ENCODE peak calls at places on chromosome 1, in five cellular contexts. T, W, H, Y and M are unnamed samples.

GRCh38 chr1:111205724-111206070 is 5.3 kb upstream of the DENND2D start:
- DNase-seq in T (no peak), W (no peak), H (no peak), Y (no peak), M (no peak)

GRCh38 chr1:51305371-51305823 is 25.0 kb downstream of the TTC39A start:
- DNase-seq in T (no peak), W (no peak), H (no peak), Y (peak; percentile 45), M (no peak)

GRCh38 chr1:117652421-117652820 is 46.6 kb downstream of the TENT5C start:
- DNase-seq in T (no peak), W (no peak), H (no peak), Y (no peak), M (no peak)

GRCh38 chr1:57443004-57443403 is 19.1 kb upstream of the DAB1 start:
- DNase-seq in T (no peak), W (no peak), H (no peak), Y (no peak), M (no peak)

GRCh38 chr1:20735581-20736111 is 3.1 kb upstream of the SH2D5 start:
- DNase-seq in T (no peak), W (no peak), H (peak; percentile 85), Y (no peak), M (no peak)

GRCh38 chr1:228457017-228457395 is 30.2 kb upstream of the RNF187 start:
- DNase-seq in T (no peak), W (no peak), H (no peak), Y (no peak), M (no peak)

GRCh38 chr1:2789986-2790581 is 11.4 kb downstream of the TTC34 start:
- DNase-seq in T (peak; percentile 35), W (no peak), H (no peak), Y (no peak), M (no peak)

GRCh38 chr1:156618853-156619581 is at the start of gene HAPLN2:
- DNase-seq in T (no peak), W (peak; percentile 68), H (no peak), Y (peak; percentile 39), M (no peak)

GRCh38 chr1:167491586-167492408 is 26.5 kb downstream of the CD247 start:
- DNase-seq in T (no peak), W (no peak), H (no peak), Y (no peak), M (no peak)

GRCh38 chr1:201554167-201554600 is 15.3 kb downstream of the NAV1 start:
- DNase-seq in T (no peak), W (no peak), H (no peak), Y (no peak), M (no peak)

GRCh38 chr1:183675381-183675780 is 22.3 kb upstream of the APOBEC4 start:
- DNase-seq in T (no peak), W (no peak), H (no peak), Y (no peak), M (no peak)

GRCh38 chr1:183673605-183674150 is 20.6 kb upstream of the APOBEC4 start:
- DNase-seq in T (no peak), W (no peak), H (no peak), Y (no peak), M (no peak)

GRCh38 chr1:183674339-183674738 is 21.2 kb upstream of the APOBEC4 start:
- DNase-seq in T (no peak), W (no peak), H (no peak), Y (no peak), M (no peak)

GRCh38 chr1:183675883-183676282 is 22.8 kb upstream of the APOBEC4 start:
- DNase-seq in T (no peak), W (no peak), H (no peak), Y (no peak), M (no peak)

GRCh38 chr1:183670169-183670568 is 17.1 kb upstream of the APOBEC4 start:
- DNase-seq in T (no peak), W (no peak), H (no peak), Y (no peak), M (no peak)
- TF ChIP-seq CTCF in T (no peak), W (peak; percentile 26), H (no peak), Y (no peak), M (no peak)

GRCh38 chr1:151908228-151908691 is 1.1 kb downstream of the THEM4 start:
- DNase-seq in T (no peak), W (no peak), H (no peak), Y (no peak), M (no peak)

GRCh38 chr1:151912973-151913372 is 3.7 kb upstream of the THEM4 start:
- DNase-seq in T (no peak), W (no peak), H (no peak), Y (no peak), M (no peak)

GRCh38 chr1:151905070-151905442 is 4.3 kb downstream of the THEM4 start:
- DNase-seq in T (no peak), W (no peak), H (no peak), Y (no peak), M (no peak)

GRCh38 chr1:151907363-151908139 is 1.8 kb downstream of the THEM4 start:
- DNase-seq in T (no peak), W (no peak), H (no peak), Y (no peak), M (no peak)

DNA sequence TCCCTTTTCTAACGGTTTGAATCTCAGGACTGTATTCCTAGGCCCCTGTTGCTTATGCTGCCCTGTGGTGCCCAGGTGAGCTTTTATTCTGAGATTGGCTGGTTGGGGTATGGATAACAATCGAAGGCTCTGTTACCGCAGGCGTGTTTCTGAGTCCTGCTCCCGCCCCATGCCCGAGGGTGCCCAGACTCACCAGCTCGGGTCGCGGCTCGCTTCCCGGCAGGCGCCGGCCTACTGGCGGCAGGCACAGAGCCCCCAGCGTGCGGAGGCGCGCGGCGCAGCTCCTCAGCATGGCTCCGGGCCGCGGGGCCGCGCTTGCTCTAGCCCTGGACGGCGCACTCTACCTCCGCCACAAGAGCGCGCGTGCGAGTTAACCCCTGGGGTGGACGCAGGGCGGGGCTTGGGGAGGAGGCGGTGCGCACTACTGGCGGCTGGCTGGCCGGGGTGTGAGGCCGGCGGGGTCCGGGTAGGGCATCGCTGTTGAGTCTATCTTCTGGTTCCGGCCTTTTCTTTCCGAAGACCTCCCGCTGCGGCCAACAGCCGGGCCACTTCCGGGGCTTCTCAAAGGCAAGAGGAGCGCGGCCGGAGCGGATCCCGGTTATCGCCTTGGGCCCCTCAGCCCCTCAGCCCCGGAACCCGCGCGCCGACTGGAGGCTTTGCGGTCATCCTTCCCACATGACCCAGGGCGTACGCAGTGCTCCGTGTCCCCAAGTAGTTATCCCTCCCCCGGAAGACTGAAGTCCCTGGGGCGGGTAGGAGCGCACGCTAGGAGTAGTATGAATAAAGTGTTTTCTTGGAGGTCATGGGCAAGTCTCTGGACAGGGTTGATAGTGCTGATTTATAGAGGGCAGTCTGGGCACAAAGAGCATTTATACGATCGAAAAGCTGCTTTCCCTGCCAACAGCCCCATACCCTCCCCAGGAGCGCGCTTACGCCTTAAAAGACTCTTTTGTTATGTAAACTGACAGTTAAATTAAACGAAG is at the start of gene THEM4:
- DNase-seq in T (peak; percentile 96), W (peak; percentile 100), H (peak; percentile 97), Y (peak; percentile 98), M (peak; percentile 99)
- TF ChIP-seq CTCF in T (no peak), W (no peak), H (peak; percentile 59), Y (peak; percentile 51), M (no peak)

GRCh38 chr1:23553896-23554480 is 5.3 kb downstream of the ID3 start:
- DNase-seq in T (no peak), W (no peak), H (no peak), Y (no peak), M (peak; percentile 91)

GRCh38 chr1:23553206-23553895 is 6.0 kb downstream of the ID3 start:
- DNase-seq in T (no peak), W (no peak), H (no peak), Y (no peak), M (no peak)

GRCh38 chr1:23555225-23555801 is 4.0 kb downstream of the ID3 start:
- DNase-seq in T (no peak), W (no peak), H (no peak), Y (peak; percentile 39), M (no peak)

GRCh38 chr1:23555949-23556640 is 3.2 kb downstream of the ID3 start:
- DNase-seq in T (no peak), W (no peak), H (peak; percentile 85), Y (peak; percentile 68), M (no peak)

DNA sequence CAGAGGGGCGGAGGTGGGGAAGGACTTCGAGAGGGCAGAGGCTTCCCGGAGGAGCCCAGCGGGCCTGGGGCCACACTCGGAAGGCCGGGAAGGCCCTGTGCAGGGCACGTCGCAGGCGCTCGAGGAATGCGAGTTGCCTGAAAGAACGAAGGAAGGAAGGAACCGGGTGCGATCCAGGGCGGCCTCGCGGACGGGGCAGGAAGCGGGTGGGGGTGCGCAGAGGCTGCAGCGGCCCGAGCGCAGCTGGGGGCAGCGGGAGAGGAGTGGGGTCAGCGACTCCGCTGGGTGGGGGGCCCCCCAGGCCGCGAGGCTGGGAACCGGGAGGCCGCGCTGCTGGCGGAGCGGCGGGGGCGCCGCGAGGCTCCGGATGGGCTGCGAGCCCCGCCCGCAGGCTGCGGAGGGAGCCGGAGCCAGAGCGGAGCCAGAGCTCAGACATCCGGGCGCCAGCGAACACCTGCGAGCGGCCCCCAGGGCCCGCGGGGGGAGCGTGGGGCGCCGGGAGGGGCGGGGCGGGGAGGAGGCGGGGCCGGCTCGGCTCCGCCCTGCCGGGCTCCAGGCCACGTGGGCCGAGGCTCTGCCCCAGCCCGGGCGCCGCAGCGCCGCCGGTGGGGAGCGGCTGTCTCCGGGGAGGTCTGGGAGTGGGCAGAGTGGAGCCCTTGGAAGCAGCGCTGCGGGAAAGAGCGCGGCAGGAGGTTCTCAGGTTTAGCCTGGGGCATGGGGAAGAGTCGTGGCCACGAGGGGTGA is 4.6 kb downstream of the ID3 start:
- DNase-seq in T (peak; percentile 81), W (peak; percentile 91), H (peak; percentile 81), Y (peak; percentile 90), M (peak; percentile 61)
- TF ChIP-seq CTCF in T (no peak), W (no peak), H (no peak), Y (peak; percentile 38), M (no peak)

GRCh38 chr1:15684468-15685283 is 556 bp downstream of the PLEKHM2 start:
- DNase-seq in T (peak; percentile 56), W (peak; percentile 65), H (peak; percentile 36), Y (peak; percentile 55), M (no peak)
- TF ChIP-seq CTCF in T (no peak), W (no peak), H (no peak), Y (peak; percentile 13), M (no peak)

DNA sequence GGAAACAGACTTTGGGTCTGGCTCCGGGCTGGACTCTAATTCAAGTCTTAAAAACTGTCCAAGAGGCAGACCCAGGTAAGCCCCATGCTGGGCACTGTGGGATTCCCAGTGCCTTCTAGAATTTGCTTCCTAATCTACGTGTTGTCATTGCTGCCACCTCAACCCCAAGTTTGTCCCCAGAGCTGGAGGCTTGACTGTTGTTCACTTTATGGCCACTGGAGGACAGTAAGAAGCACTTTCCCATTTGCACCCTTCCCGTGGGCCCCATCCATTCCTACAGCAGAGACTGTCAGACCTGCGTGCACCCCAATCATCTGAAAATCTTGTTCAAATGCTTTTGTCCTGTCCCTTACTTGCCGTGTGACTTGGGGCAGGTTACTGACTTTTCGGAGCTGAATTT is 29.4 kb upstream of the VASH2 start:
- DNase-seq in T (no peak), W (no peak), H (no peak), Y (no peak), M (no peak)
- TF ChIP-seq CTCF in T (no peak), W (peak; percentile 26), H (no peak), Y (peak; percentile 10), M (no peak)

DNA sequence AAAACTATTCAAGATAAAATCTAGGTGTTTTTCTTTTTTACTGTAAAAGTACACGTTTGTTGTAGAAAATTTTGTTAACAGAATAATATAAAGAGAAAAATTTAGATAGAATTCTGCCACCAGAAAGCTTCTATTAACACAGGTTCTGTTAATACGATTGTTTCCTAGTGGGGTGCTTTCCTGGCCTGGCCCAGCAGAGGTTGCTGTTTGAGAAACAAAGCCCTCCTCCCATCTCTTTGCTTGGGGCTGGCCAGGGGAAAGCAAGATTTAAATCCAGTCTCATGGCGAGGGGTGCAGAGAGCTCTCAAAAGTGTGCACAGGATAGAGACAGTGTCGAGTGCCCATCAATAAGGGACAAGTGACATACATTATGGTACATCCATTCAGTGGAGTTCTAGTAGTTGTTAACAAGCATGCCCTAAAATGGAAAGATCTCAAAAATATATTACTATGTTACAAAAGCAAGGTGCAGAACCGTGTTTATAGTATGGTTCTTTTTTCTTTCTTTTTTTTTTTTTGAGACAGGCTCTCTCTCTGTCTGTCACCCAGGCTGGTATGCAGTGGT is 14.6 kb upstream of the ACBD3 start:
- DNase-seq in T (no peak), W (no peak), H (no peak), Y (no peak), M (no peak)
- TF ChIP-seq CTCF in T (no peak), W (no peak), H (peak; percentile 8), Y (peak; percentile 30), M (no peak)